ENCODE peak calls at places on chromosomes 11 and 22, in eight cellular contexts. S is BJ, Y is COLO829, J is GM23248, A is body of pancreas, O is hepatocyte, F is sigmoid colon, W is NCI-H2029. C is an unnamed sample.
A peak's percentile ranks its signal among the peaks of the same experiment; 100 is the strongest.

GRCh38 chr11:45994421-45995341 is 72.2 kb downstream of the LARGE2 start:
- DNase-seq in S (no peak), Y (no peak), J (peak; percentile 49), A (no peak), O (peak; percentile 66), F (no peak), W (no peak), C (no peak)

GRCh38 chr11:65663634-65664200 is 1.0 kb upstream of the RELA start:
- DNase-seq in S (peak; percentile 37), Y (peak; percentile 35), J (peak; percentile 89), A (peak; percentile 65), O (peak; percentile 76), F (peak; percentile 92), W (no peak), C (no peak)

GRCh38 chr11:108983621-108984020 is 318.8 kb downstream of the DDX10 start:
- DNase-seq in S (no peak), Y (no peak), J (peak; percentile 68), A (no peak), O (no peak), F (no peak), W (no peak), C (no peak)

GRCh38 chr11:13984616-13985474 is 22.3 kb downstream of the SPON1 start:
- DNase-seq in S (peak; percentile 75), Y (no peak), J (peak; percentile 88), A (no peak), O (peak; percentile 54), F (no peak), W (no peak), C (no peak)

GRCh38 chr11:37372667-37373066 is 774.6 kb upstream of the RAG2 start:
- DNase-seq in S (no peak), Y (no peak), J (no peak), A (no peak), O (no peak), F (no peak), W (no peak), C (no peak)

GRCh38 chr22:37112084-37112728 is 2.7 kb upstream of the TMPRSS6 start:
- DNase-seq in S (no peak), Y (no peak), J (no peak), A (no peak), O (peak; percentile 40), F (no peak), W (no peak), C (no peak)

GRCh38 chr22:31104869-31105268 is 2.5 kb downstream of the SELENOM start:
- DNase-seq in S (no peak), Y (no peak), J (peak; percentile 12), A (no peak), O (peak; percentile 56), F (peak; percentile 83), W (no peak), C (no peak)

GRCh38 chr11:59802639-59803176 is 7.9 kb downstream of the MRPL16 start:
- DNase-seq in S (no peak), Y (no peak), J (peak; percentile 75), A (peak; percentile 66), O (peak; percentile 62), F (no peak), W (peak; percentile 12), C (no peak)

GRCh38 chr11:65183201-65183891 is 1.6 kb downstream of the CAPN1 start:
- DNase-seq in S (no peak), Y (no peak), J (no peak), A (peak; percentile 84), O (peak; percentile 28), F (no peak), W (no peak), C (no peak)

GRCh38 chr11:30879322-30880020 is 293.3 kb upstream of the MPPED2 start:
- DNase-seq in S (no peak), Y (no peak), J (no peak), A (peak; percentile 8), O (no peak), F (no peak), W (no peak), C (no peak)